ENCODE peak calls at places on chromosomes 2 and 18, in ten cellular contexts. One of them, this sample, is unnamed.
A peak's percentile ranks its signal among the peaks of the same experiment; 100 is the strongest.

GRCh38 chr2:29063646-29064372 is 10.5 kb downstream of the PCARE start:
- DNase-seq in central memory CD4-positive, alpha-beta T cell: no peak
- DNase-seq in left ventricle myocardium superior: no peak
- DNase-seq in memory B cell: no peak
- DNase-seq in kidney glomerular epithelial cell: no peak
- DNase-seq in HCEC 1CT: peak; percentile 20
- DNase-seq in stimulated activated CD8-positive, alpha-beta memory T cell treated with anti-CD3 and anti-CD28 coated beads, Interleukin-7, amount 100 ng/mL, for 24 hours: no peak
- DNase-seq in fibroblast of pulmonary artery: peak; percentile 63
- DNase-seq in hippocampal formation: peak; percentile 53
- DNase-seq in mesothelial cell of epicardium: no peak
- DNase-seq in this sample: no peak

GRCh38 chr2:9554841-9555337 is 741 bp downstream of the ADAM17 start:
- DNase-seq in HCEC 1CT: peak; percentile 70
- DNase-seq in mesothelial cell of epicardium: no peak
- DNase-seq in kidney glomerular epithelial cell: peak; percentile 37
- DNase-seq in central memory CD4-positive, alpha-beta T cell: peak; percentile 29
- DNase-seq in memory B cell: no peak
- DNase-seq in fibroblast of pulmonary artery: peak; percentile 96
- DNase-seq in left ventricle myocardium superior: no peak
- DNase-seq in stimulated activated CD8-positive, alpha-beta memory T cell treated with anti-CD3 and anti-CD28 coated beads, Interleukin-7, amount 100 ng/mL, for 24 hours: no peak
- DNase-seq in hippocampal formation: no peak
- DNase-seq in this sample: peak; percentile 75

GRCh38 chr18:40630496-40630895 is 1324.5 kb upstream of the PIK3C3 start:
- DNase-seq in stimulated activated CD8-positive, alpha-beta memory T cell treated with anti-CD3 and anti-CD28 coated beads, Interleukin-7, amount 100 ng/mL, for 24 hours: no peak
- DNase-seq in hippocampal formation: no peak
- DNase-seq in central memory CD4-positive, alpha-beta T cell: no peak
- DNase-seq in left ventricle myocardium superior: no peak
- DNase-seq in kidney glomerular epithelial cell: no peak
- DNase-seq in HCEC 1CT: no peak
- DNase-seq in fibroblast of pulmonary artery: no peak
- DNase-seq in mesothelial cell of epicardium: no peak
- DNase-seq in memory B cell: no peak
- DNase-seq in this sample: no peak

GRCh38 chr2:138147796-138148195 is 183.5 kb downstream of the HNMT start:
- DNase-seq in memory B cell: no peak
- DNase-seq in fibroblast of pulmonary artery: peak; percentile 25
- DNase-seq in kidney glomerular epithelial cell: no peak
- DNase-seq in left ventricle myocardium superior: no peak
- DNase-seq in central memory CD4-positive, alpha-beta T cell: no peak
- DNase-seq in stimulated activated CD8-positive, alpha-beta memory T cell treated with anti-CD3 and anti-CD28 coated beads, Interleukin-7, amount 100 ng/mL, for 24 hours: no peak
- DNase-seq in mesothelial cell of epicardium: no peak
- DNase-seq in hippocampal formation: no peak
- DNase-seq in HCEC 1CT: no peak
- DNase-seq in this sample: no peak

GRCh38 chr18:74012954-74013630 is 134.5 kb downstream of the FBXO15 start:
- DNase-seq in central memory CD4-positive, alpha-beta T cell: no peak
- DNase-seq in HCEC 1CT: no peak
- DNase-seq in left ventricle myocardium superior: no peak
- DNase-seq in stimulated activated CD8-positive, alpha-beta memory T cell treated with anti-CD3 and anti-CD28 coated beads, Interleukin-7, amount 100 ng/mL, for 24 hours: no peak
- DNase-seq in fibroblast of pulmonary artery: no peak
- DNase-seq in kidney glomerular epithelial cell: no peak
- DNase-seq in memory B cell: no peak
- DNase-seq in mesothelial cell of epicardium: no peak
- DNase-seq in hippocampal formation: no peak
- DNase-seq in this sample: no peak

GRCh38 chr2:237280235-237280634 is 133.7 kb downstream of the COL6A3 start:
- DNase-seq in memory B cell: no peak
- DNase-seq in kidney glomerular epithelial cell: peak; percentile 69
- DNase-seq in hippocampal formation: no peak
- DNase-seq in mesothelial cell of epicardium: no peak
- DNase-seq in fibroblast of pulmonary artery: peak; percentile 96
- DNase-seq in HCEC 1CT: peak; percentile 98
- DNase-seq in stimulated activated CD8-positive, alpha-beta memory T cell treated with anti-CD3 and anti-CD28 coated beads, Interleukin-7, amount 100 ng/mL, for 24 hours: no peak
- DNase-seq in left ventricle myocardium superior: no peak
- DNase-seq in central memory CD4-positive, alpha-beta T cell: no peak
- DNase-seq in this sample: peak; percentile 40

GRCh38 chr2:118294063-118294462 is 205.8 kb downstream of the INSIG2 start:
- DNase-seq in memory B cell: no peak
- DNase-seq in left ventricle myocardium superior: no peak
- DNase-seq in central memory CD4-positive, alpha-beta T cell: no peak
- DNase-seq in hippocampal formation: no peak
- DNase-seq in fibroblast of pulmonary artery: no peak
- DNase-seq in kidney glomerular epithelial cell: no peak
- DNase-seq in mesothelial cell of epicardium: no peak
- DNase-seq in HCEC 1CT: no peak
- DNase-seq in stimulated activated CD8-positive, alpha-beta memory T cell treated with anti-CD3 and anti-CD28 coated beads, Interleukin-7, amount 100 ng/mL, for 24 hours: no peak
- DNase-seq in this sample: no peak

GRCh38 chr2:144630459-144631215 is 110.7 kb upstream of the ZEB2 start:
- DNase-seq in HCEC 1CT: no peak
- DNase-seq in central memory CD4-positive, alpha-beta T cell: no peak
- DNase-seq in mesothelial cell of epicardium: no peak
- DNase-seq in left ventricle myocardium superior: no peak
- DNase-seq in hippocampal formation: no peak
- DNase-seq in fibroblast of pulmonary artery: peak; percentile 12
- DNase-seq in memory B cell: no peak
- DNase-seq in kidney glomerular epithelial cell: peak; percentile 86
- DNase-seq in stimulated activated CD8-positive, alpha-beta memory T cell treated with anti-CD3 and anti-CD28 coated beads, Interleukin-7, amount 100 ng/mL, for 24 hours: no peak
- DNase-seq in this sample: peak; percentile 98

GRCh38 chr2:195482050-195482449 is 175.0 kb upstream of the SLC39A10 start:
- DNase-seq in stimulated activated CD8-positive, alpha-beta memory T cell treated with anti-CD3 and anti-CD28 coated beads, Interleukin-7, amount 100 ng/mL, for 24 hours: no peak
- DNase-seq in HCEC 1CT: no peak
- DNase-seq in fibroblast of pulmonary artery: no peak
- DNase-seq in hippocampal formation: no peak
- DNase-seq in left ventricle myocardium superior: no peak
- DNase-seq in memory B cell: no peak
- DNase-seq in mesothelial cell of epicardium: no peak
- DNase-seq in central memory CD4-positive, alpha-beta T cell: no peak
- DNase-seq in kidney glomerular epithelial cell: no peak
- DNase-seq in this sample: no peak

GRCh38 chr2:162126145-162126926 is 25.7 kb downstream of the GCG start:
- DNase-seq in mesothelial cell of epicardium: no peak
- DNase-seq in hippocampal formation: peak; percentile 43
- DNase-seq in HCEC 1CT: peak; percentile 58
- DNase-seq in left ventricle myocardium superior: no peak
- DNase-seq in stimulated activated CD8-positive, alpha-beta memory T cell treated with anti-CD3 and anti-CD28 coated beads, Interleukin-7, amount 100 ng/mL, for 24 hours: no peak
- DNase-seq in kidney glomerular epithelial cell: no peak
- DNase-seq in fibroblast of pulmonary artery: no peak
- DNase-seq in central memory CD4-positive, alpha-beta T cell: no peak
- DNase-seq in memory B cell: no peak
- DNase-seq in this sample: no peak

GRCh38 chr2:147483293-147483669 is 361.5 kb upstream of the ACVR2A start:
- DNase-seq in fibroblast of pulmonary artery: no peak
- DNase-seq in left ventricle myocardium superior: no peak
- DNase-seq in hippocampal formation: no peak
- DNase-seq in HCEC 1CT: no peak
- DNase-seq in memory B cell: no peak
- DNase-seq in stimulated activated CD8-positive, alpha-beta memory T cell treated with anti-CD3 and anti-CD28 coated beads, Interleukin-7, amount 100 ng/mL, for 24 hours: no peak
- DNase-seq in central memory CD4-positive, alpha-beta T cell: no peak
- DNase-seq in kidney glomerular epithelial cell: no peak
- DNase-seq in mesothelial cell of epicardium: no peak
- DNase-seq in this sample: no peak

GRCh38 chr2:226694142-226694541 is 105.5 kb downstream of the IRS1 start:
- DNase-seq in stimulated activated CD8-positive, alpha-beta memory T cell treated with anti-CD3 and anti-CD28 coated beads, Interleukin-7, amount 100 ng/mL, for 24 hours: no peak
- DNase-seq in central memory CD4-positive, alpha-beta T cell: no peak
- DNase-seq in memory B cell: no peak
- DNase-seq in kidney glomerular epithelial cell: no peak
- DNase-seq in mesothelial cell of epicardium: no peak
- DNase-seq in fibroblast of pulmonary artery: no peak
- DNase-seq in HCEC 1CT: no peak
- DNase-seq in hippocampal formation: no peak
- DNase-seq in left ventricle myocardium superior: no peak
- DNase-seq in this sample: no peak

GRCh38 chr18:10979411-10979810 is 170.0 kb downstream of the PIEZO2 start:
- DNase-seq in kidney glomerular epithelial cell: no peak
- DNase-seq in left ventricle myocardium superior: no peak
- DNase-seq in HCEC 1CT: no peak
- DNase-seq in fibroblast of pulmonary artery: peak; percentile 16
- DNase-seq in hippocampal formation: no peak
- DNase-seq in central memory CD4-positive, alpha-beta T cell: no peak
- DNase-seq in memory B cell: no peak
- DNase-seq in stimulated activated CD8-positive, alpha-beta memory T cell treated with anti-CD3 and anti-CD28 coated beads, Interleukin-7, amount 100 ng/mL, for 24 hours: no peak
- DNase-seq in mesothelial cell of epicardium: no peak
- DNase-seq in this sample: no peak

GRCh38 chr2:69645026-69645425 is 1.5 kb upstream of the AAK1 start:
- DNase-seq in hippocampal formation: peak; percentile 23
- DNase-seq in mesothelial cell of epicardium: no peak
- DNase-seq in fibroblast of pulmonary artery: no peak
- DNase-seq in kidney glomerular epithelial cell: no peak
- DNase-seq in stimulated activated CD8-positive, alpha-beta memory T cell treated with anti-CD3 and anti-CD28 coated beads, Interleukin-7, amount 100 ng/mL, for 24 hours: no peak
- DNase-seq in HCEC 1CT: no peak
- DNase-seq in memory B cell: no peak
- DNase-seq in left ventricle myocardium superior: no peak
- DNase-seq in central memory CD4-positive, alpha-beta T cell: peak; percentile 75
- DNase-seq in this sample: no peak

GRCh38 chr18:46764586-46764985 is 7.7 kb upstream of the ST8SIA5 start:
- DNase-seq in fibroblast of pulmonary artery: no peak
- DNase-seq in central memory CD4-positive, alpha-beta T cell: no peak
- DNase-seq in left ventricle myocardium superior: no peak
- DNase-seq in memory B cell: no peak
- DNase-seq in HCEC 1CT: no peak
- DNase-seq in mesothelial cell of epicardium: no peak
- DNase-seq in stimulated activated CD8-positive, alpha-beta memory T cell treated with anti-CD3 and anti-CD28 coated beads, Interleukin-7, amount 100 ng/mL, for 24 hours: no peak
- DNase-seq in kidney glomerular epithelial cell: no peak
- DNase-seq in hippocampal formation: no peak
- DNase-seq in this sample: no peak

This sample was measured in kidney tubule cell.